ENCODE peak calls at places on chromosomes 11 and 22, in four cellular contexts. K is lung, Z is mesendoderm, A is SK-N-SH. Y is an unnamed sample.

GRCh38 chr22:35782504-35782903 is 64.8 kb downstream of the APOL5 start:
- DNase-seq in Z (peak; percentile 21), K (no peak), A (no peak), Y (no peak)

GRCh38 chr11:44600739-44601416 is 35.4 kb downstream of the CD82 start:
- DNase-seq in A (no peak), Z (peak; percentile 39), K (no peak), Y (no peak)

GRCh38 chr11:60280412-60280811 is at the start of gene MS4A4A:
- DNase-seq in A (no peak), K (no peak), Z (no peak), Y (no peak)

GRCh38 chr11:27161071-27161470 is 120.5 kb downstream of the BBOX1 start:
- DNase-seq in A (no peak), K (no peak), Z (no peak), Y (no peak)

GRCh38 chr11:70076461-70076931 is 1.6 kb upstream of the ANO1 start:
- DNase-seq in Z (no peak), A (no peak), K (no peak), Y (no peak)

GRCh38 chr11:30128269-30128932 is 102.4 kb upstream of the FSHB start:
- DNase-seq in A (peak; percentile 20), Z (peak; percentile 45), K (no peak), Y (peak; percentile 11)

GRCh38 chr11:88666364-88666763 is 328.8 kb upstream of the CTSC start:
- DNase-seq in Z (no peak), A (no peak), K (no peak), Y (no peak)

GRCh38 chr11:17734986-17735822 is 623 bp downstream of the KCNC1 start:
- DNase-seq in Z (peak; percentile 82), A (peak; percentile 86), K (peak; percentile 62), Y (peak; percentile 40)

GRCh38 chr11:97909544-97910394 is 1111.0 kb upstream of the CNTN5 start:
- DNase-seq in K (no peak), Z (no peak), A (no peak), Y (no peak)

GRCh38 chr11:111469200-111469599 is 43.0 kb downstream of the BTG4 start:
- DNase-seq in A (no peak), K (no peak), Z (no peak), Y (no peak)

GRCh38 chr11:85118151-85118550 is 509.0 kb downstream of the DLG2 start:
- DNase-seq in Z (peak; percentile 28), A (no peak), K (no peak), Y (no peak)

GRCh38 chr11:61657566-61657965 is 22.6 kb upstream of the DAGLA start:
- DNase-seq in A (no peak), K (no peak), Z (no peak), Y (peak; percentile 53)

GRCh38 chr11:70432065-70432464 is 33.7 kb downstream of the CTTN start:
- DNase-seq in K (no peak), A (no peak), Z (no peak), Y (no peak)

DNA sequence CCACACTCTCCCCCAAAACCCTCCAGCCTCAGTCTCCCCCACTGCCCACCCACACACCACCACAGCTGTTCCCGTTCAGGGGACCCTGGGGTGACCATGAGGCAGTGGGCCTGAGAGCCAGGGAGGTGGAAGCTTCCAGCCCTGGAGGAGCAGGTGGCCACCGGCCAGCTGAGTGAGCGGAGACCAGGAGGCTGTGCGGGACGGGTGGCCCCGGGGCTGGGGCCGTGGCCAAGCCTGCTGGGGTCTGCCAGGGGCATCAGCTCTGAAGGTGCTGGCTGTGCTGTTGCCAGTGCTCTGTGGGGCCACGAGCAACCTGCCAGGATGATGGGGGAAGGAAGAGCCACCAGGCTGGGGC is 26.0 kb downstream of the OSBPL5 start:
- DNase-seq in K (no peak), A (no peak), Z (no peak), Y (no peak)
- H3K4me1 ChIP-seq in K (no peaks in the 10 kb centered on the region), A (no peaks in the 10 kb centered on the region), Z (no peaks in the 10 kb centered on the region), Y (no peaks in the 10 kb centered on the region)

DNA sequence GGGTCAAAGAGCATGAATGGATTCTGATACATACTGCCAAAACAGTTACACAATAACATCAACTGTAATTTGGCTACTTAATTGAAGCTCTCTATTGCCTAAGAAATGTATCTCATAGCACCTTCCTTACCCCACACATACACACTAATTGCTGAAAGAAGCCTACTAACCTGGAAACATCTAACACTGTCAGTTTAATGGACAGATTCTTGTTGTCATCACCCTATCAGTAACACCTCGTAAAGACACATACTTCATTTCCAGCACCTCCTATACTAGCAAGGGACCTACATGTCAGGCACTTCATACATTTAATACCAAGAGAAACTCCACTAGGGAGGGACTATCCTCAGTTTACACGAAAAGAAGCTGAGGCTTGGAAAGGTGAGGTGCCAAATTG is 9.9 kb downstream of the NAP1L4 start:
- DNase-seq in K (no peak), Z (peak; percentile 30), A (no peak), Y (no peak)
- H3K4me1 ChIP-seq in K (peaks cover 14% of the 10 kb centered on the region), Z (peaks cover 5% of the 10 kb centered on the region), A (no peaks in the 10 kb centered on the region), Y (peaks cover 4% of the 10 kb centered on the region)

GRCh38 chr22:22939537-22940368 is 52.1 kb downstream of the IGLL5 start:
- DNase-seq in K (no peak), Z (no peak), A (no peak), Y (no peak)
- H3K4me1 ChIP-seq in K (no peaks in the 10 kb centered on the region), Z (peaks cover 6% of the 10 kb centered on the region), A (no peaks in the 10 kb centered on the region), Y (no peaks in the 10 kb centered on the region)

GRCh38 chr11:126336646-126337045 is 18.8 kb upstream of the ST3GAL4 start:
- DNase-seq in Z (peak; percentile 34), A (no peak), K (no peak), Y (no peak)
- H3K4me1 ChIP-seq in Z (no peaks in the 10 kb centered on the region), A (peaks cover 48% of the 10 kb centered on the region), K (no peaks in the 10 kb centered on the region), Y (no peaks in the 10 kb centered on the region)

GRCh38 chr11:68855205-68855978 is 13.7 kb upstream of the CPT1A start:
- DNase-seq in Z (peak; percentile 68), K (no peak), A (peak; percentile 75), Y (peak; percentile 35)
- H3K4me1 ChIP-seq in Z (no peaks in the 10 kb centered on the region), K (peaks cover 2% of the 10 kb centered on the region), A (no peaks in the 10 kb centered on the region), Y (no peaks in the 10 kb centered on the region)

DNA sequence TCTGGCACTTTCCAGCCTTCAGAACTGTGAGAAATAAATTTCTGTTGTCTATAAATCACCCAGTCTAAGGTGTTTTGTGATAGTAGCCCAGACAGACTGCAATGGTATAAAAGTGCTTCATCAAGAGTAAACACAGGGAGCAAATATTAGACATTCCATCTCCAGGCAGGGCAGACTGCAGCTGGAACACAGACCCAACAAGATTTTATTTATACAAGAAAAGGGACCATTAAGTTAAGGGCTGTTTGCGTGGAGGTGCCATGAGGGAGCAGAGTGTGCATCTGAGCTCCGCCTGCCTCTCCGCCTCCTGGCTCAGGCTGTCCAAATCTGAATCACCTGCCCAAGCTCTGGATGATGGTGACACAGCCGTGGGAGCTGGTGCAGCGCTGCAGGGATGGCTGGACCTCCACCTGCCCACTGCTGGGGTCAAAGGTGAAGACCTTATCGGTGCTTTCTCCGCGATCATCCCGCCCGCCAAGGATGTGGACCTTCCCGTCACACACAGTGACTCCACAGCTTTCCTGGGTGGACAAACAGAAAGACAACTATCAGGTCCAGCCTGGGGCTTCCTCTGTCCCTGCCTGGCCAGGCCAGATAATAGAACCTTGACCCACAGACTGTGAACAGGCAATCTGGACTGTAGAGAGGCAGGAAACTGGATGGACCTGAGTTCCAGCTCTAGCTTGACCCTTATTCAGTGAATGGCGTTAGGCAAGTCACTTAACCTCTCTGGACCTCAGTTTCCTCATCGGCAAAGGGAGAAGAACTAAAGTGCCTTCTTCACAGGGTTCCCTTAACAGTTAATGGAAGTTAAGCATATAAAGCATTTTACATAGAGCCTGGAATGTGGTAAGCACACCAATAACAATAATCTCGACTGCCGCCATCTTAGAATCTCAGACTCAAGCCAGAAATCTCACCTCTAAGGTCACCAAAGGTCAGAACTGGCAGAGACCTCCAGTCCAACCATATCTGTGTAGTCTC is 10.5 kb downstream of the KLHL35 start:
- DNase-seq in A (no peak), K (peak; percentile 73), Z (no peak), Y (peak; percentile 83)
- H3K4me1 ChIP-seq in A (peaks cover 11% of the 10 kb centered on the region), K (no peaks in the 10 kb centered on the region), Z (peaks cover 2% of the 10 kb centered on the region), Y (no peaks in the 10 kb centered on the region)

DNA sequence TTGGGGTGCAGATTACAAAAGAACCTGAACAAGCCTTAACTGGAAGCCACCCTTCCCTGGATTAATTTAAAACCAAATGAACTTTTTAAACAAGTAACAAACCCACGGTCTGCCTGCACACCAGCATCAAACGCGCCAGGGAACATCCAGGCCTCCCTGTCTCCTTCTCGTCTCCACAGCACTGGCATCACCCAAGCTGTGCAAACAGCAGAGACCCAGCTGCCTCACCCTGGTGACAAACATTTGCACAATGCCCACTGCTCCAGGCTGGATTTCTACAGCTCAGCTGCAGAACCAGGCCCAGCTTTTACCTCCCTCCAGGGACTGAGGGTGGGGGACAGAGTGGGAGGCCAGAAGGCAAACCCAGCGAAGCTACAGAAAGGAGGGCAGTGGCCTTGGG is 7.0 kb downstream of the RPL3 start:
- DNase-seq in Z (no peak), A (no peak), K (no peak), Y (no peak)
- H3K4me1 ChIP-seq in Z (peaks cover 2% of the 10 kb centered on the region), A (peaks cover 12% of the 10 kb centered on the region), K (peaks cover 5% of the 10 kb centered on the region), Y (peaks cover 20% of the 10 kb centered on the region)

GRCh38 chr11:64227405-64227956 is 1.4 kb downstream of the NUDT22 start:
- DNase-seq in K (no peak), Z (no peak), A (no peak), Y (no peak)

GRCh38 chr11:64225608-64226506 is at the start of the genes NUDT22 and TRPT1:
- DNase-seq in K (peak; percentile 92), A (peak; percentile 97), Z (peak; percentile 85), Y (peak; percentile 90)

GRCh38 chr11:64224891-64225607 is 937 bp downstream of the TRPT1 start:
- DNase-seq in A (peak; percentile 33), Z (no peak), K (no peak), Y (no peak)

GRCh38 chr11:64224151-64224890 is 1.7 kb downstream of the TRPT1 start:
- DNase-seq in Z (no peak), K (no peak), A (no peak), Y (no peak)

DNA sequence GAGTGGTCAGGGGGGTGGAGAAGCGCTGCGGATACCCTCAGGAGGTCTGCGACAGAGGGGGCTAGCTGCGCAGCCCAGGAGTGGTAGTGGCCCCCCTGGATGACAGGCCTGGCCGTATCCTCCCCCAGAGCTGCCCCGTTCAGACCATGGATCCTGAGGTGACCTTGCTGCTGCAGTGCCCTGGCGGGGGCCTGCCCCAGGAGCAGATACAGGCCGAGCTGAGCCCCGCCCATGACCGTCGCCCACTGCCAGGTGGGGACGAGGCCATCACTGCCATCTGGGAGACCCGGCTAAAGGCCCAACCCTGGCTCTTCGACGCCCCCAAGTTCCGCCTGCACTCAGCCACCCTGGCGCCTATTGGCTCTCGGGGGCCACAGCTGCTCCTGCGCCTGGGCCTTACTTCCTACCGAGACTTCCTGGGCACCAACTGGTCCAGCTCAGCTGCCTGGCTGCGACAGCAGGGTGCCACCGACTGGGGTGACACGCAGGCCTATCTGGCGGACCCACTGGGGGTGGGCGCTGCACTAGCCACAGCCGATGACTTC is 505 bp downstream of the NUDT22 start:
- DNase-seq in A (peak; percentile 76), Z (no peak), K (no peak), Y (no peak)
- H3K4me1 ChIP-seq in A (peaks cover 13% of the 10 kb centered on the region), Z (peaks cover 4% of the 10 kb centered on the region), K (no peaks in the 10 kb centered on the region), Y (peaks cover 20% of the 10 kb centered on the region)

GRCh38 chr22:23242473-23243001 is 62.2 kb downstream of the BCR start:
- DNase-seq in A (no peak), Z (peak; percentile 99), K (no peak), Y (no peak)
- H3K4me1 ChIP-seq in A (peaks cover 23% of the 10 kb centered on the region), Z (peaks cover 33% of the 10 kb centered on the region), K (no peaks in the 10 kb centered on the region), Y (no peaks in the 10 kb centered on the region)

DNA sequence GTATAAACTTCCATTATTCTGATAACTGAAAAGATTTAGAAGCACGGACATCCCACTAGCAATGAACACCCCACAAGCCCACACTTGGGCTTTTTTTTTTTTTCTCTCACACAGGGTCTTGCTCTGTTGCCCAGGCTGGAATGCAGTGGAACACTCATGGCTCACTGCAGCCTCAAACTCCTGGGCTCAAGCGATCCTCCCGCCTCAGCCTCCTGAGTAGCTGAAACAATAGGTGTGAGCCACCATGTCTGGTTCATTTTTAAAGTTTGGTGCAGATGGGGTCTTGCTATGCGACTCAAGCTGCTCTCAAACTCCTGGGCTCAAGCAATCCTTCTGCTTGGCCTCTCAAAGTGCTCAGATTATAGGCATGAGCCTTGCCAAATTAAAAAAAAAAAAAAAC is 3.1 kb downstream of the RAPSN start:
- DNase-seq in K (no peak), A (no peak), Z (no peak), Y (no peak)
- H3K4me1 ChIP-seq in K (no peaks in the 10 kb centered on the region), A (no peaks in the 10 kb centered on the region), Z (no peaks in the 10 kb centered on the region), Y (no peaks in the 10 kb centered on the region)

Y was measured in prostate gland.